ENCODE peak calls at places on chromosomes 3 and 15, in four cellular contexts. Y is HepG2, E is HCT116, H is astrocyte. A is an unnamed sample.

GRCh38 chr3:36380171-36381031 is at the start of gene STAC:
- DNase-seq in H (peak), Y (no peak), E (no peak), A (peak)

GRCh38 chr3:160152638-160153037 is 72.6 kb upstream of the C3orf80 start:
- DNase-seq in H (no peak), E (no peak), Y (no peak), A (no peak)

GRCh38 chr3:140152851-140153640 is 218.1 kb downstream of the CLSTN2 start:
- DNase-seq in H (no peak), Y (no peak), E (no peak), A (no peak)

GRCh38 chr3:13403213-13403817 is 16.8 kb downstream of the NUP210 start:
- DNase-seq in Y (no peak), H (no peak), E (no peak), A (no peak)

GRCh38 chr3:172244011-172244410 is 204.2 kb downstream of the GHSR start:
- DNase-seq in H (peak), E (peak), Y (no peak), A (no peak)

GRCh38 chr3:98612587-98612986 is 19.2 kb upstream of the CPOX start:
- DNase-seq in Y (peak), E (no peak), H (no peak), A (peak)

GRCh38 chr3:76107935-76108570 is 322.7 kb upstream of the ZNF717 start:
- DNase-seq in Y (peak), H (peak), E (peak), A (peak)

GRCh38 chr3:127254730-127255129 is 33.1 kb downstream of the PRR20G start:
- DNase-seq in H (no peak), Y (peak), E (peak), A (no peak)

GRCh38 chr3:27686642-27687041 is 35.5 kb downstream of the EOMES start:
- DNase-seq in Y (no peak), H (peak), E (no peak), A (no peak)

GRCh38 chr3:122094125-122094524 is 39.0 kb downstream of the CD86 start:
- DNase-seq in Y (no peak), E (no peak), H (no peak), A (no peak)

GRCh38 chr15:33135355-33135781 is 59.1 kb downstream of the FMN1 start:
- DNase-seq in Y (no peak), E (no peak), H (peak), A (no peak)
- H2AFZ ChIP-seq in Y (no peak), E (no peak), H (no peak), A (no peak)

DNA sequence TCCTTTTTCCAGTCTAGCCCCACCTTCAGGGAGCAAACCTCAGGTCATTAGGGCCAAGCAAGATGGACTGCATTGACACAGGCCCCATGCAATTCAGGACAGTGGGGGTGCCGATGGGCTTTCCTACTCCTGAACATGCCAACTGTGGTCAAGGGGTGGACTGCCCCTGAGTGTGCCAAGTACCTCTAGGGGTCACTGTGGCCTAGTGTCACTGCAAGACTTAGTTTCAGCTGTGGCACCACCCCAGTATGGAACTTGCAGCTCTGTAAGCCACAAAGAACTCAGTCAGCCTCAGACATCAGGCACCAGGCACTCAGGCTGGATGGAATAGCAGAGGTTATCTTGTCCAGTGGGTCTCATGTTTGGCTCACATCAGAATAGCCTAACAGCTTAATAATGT is 32.3 kb downstream of the EXOG start:
- DNase-seq in H (no peak), Y (peak), E (no peak), A (no peak)
- H3K4me3 ChIP-seq in H (no peak), Y (no peak), E (no peak), A (no peak)

GRCh38 chr3:137772231-137772617 is 8.1 kb downstream of the SOX14 start:
- DNase-seq in E (no peak), H (no peak), Y (no peak), A (no peak)
- H2AFZ ChIP-seq in E (no peak), H (no peak), Y (no peak), A (peak)

GRCh38 chr15:53910236-53910849 is 67.9 kb upstream of the UNC13C start:
- DNase-seq in Y (peak), H (no peak), E (no peak), A (no peak)

GRCh38 chr15:53910852-53911251 is 67.4 kb upstream of the UNC13C start:
- DNase-seq in Y (no peak), H (no peak), E (no peak), A (no peak)
- H3K4me3 ChIP-seq in Y (no peak), H (no peak), E (no peak), A (no peak)

DNA sequence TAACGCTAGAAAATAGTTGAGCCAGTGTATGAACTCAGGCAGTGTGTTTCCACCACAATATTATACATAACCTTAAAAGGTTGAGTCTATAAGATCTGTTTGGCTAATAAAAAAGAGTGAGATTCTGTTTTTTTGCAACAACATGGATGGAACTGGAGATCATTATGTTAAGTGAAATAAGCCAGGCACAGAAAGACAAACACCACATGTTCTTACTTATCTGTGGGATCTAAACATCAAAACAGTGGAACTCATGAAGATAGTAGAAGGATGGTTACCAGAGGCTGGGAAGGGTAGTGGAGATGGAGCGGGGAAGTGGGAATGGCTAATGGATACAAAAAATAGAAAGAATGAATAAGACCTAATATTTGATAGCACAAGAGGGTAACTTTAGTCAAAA is 150.7 kb downstream of the GABRG3 start:
- DNase-seq in Y (no peak), E (no peak), H (no peak), A (no peak)
- H2AFZ ChIP-seq in Y (no peak), E (no peak), H (no peak), A (no peak)

GRCh38 chr3:117011687-117012250 is 302.2 kb downstream of the TUSC7 start:
- DNase-seq in H (no peak), E (no peak), Y (no peak), A (no peak)
- H3K4me3 ChIP-seq in H (no peak), E (no peak), Y (no peak), A (no peak)

DNA sequence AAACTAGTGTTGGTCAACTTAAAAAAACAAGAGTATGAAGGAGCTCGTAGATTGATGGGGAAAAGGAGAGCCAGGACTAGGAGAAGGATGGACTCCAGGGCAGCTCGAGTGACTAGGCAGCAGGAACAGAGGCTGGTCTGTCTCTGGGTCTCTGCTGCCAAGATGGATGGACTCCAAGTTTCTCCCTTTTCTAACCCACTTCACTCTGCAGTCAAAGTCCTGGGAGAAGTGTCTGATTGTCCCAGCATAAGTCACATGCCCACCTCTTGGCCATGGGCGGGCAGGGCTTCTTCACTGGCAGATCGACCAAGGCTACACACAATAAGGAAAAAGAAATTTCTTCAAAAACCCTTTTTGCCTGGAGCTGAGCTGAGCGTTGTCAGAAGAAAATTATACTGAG is 9.2 kb upstream of the EPB42 start:
- DNase-seq in Y (no peak), E (no peak), H (no peak), A (no peak)
- H2AFZ ChIP-seq in Y (no peak), E (no peak), H (no peak), A (no peak)

DNA sequence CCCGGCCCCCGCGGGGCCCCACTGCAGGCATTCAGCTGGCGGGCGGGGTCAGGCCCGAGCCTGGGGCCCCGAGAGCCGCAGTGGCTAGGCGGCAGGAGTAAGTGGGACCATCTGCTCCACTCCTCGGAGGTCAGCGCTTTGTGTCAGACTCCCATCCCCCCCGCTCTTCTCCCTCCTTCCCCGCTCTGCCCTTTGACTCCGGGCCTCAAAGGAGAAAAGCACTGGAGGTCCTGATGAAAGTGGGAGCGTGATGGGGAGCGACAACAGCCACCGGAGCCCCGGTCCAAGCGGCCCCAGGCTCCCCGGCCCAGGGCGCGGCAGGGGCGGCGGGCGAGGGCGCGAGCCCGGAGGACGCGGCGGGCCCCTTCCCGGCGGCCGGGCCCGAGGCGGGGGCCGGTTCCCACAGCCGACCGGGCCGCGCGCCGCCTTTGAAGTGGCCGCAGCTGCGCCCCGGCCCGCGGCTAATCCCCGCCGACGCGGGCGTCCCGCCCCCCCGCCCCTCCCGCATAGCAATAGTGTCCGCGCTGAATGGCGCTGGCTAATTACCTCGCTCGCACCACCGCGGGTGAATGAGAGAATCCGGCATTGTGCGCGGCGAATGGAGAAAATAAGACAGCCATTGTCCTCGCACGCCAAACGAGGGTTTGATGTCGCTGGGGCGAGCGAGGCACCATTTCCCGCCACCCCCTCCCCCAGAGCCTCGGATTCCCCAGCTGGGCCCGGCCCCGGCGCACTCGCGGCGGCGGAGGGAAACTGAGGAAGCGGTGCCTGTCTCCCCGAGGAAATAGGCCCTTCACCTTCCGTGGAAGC is 22.4 kb downstream of the IGDCC3 start:
- DNase-seq in H (no peak), Y (peak), E (no peak), A (peak)
- H3K4me3 ChIP-seq in H (peak), Y (peak), E (no peak), A (peak)

A was measured in hepatocyte.